ENCODE peak calls at places on chromosomes 3 and 15, in seven cellular contexts. D is GM23338; R is CD4-positive, CD25-positive, alpha-beta regulatory T cell; V is endodermal cell; C is psoas muscle; H is cardiac muscle cell; A is tibial artery. O is an unnamed sample. For H3K4me1, the result is how much of the 10 kb centered on the place peaks cover.

GRCh38 chr3:141373768-141374526 is 5.6 kb downstream of the ZBTB38 start:
- DNase-seq in R (no peak), V (peak), A (no peak), C (no peak), D (peak), H (no peak), O (no peak)

GRCh38 chr3:46276497-46277099 is 34.3 kb downstream of the CCR3 start:
- DNase-seq in H (peak), R (peak), V (peak), A (no peak), C (peak), D (peak), O (peak)

GRCh38 chr15:60212536-60212935 is 185.2 kb downstream of the ANXA2 start:
- DNase-seq in A (no peak), D (peak), C (no peak), R (no peak), V (peak), H (no peak), O (no peak)

GRCh38 chr15:62739507-62739906 is 303.0 kb upstream of the TPM1 start:
- DNase-seq in H (no peak), R (no peak), C (no peak), A (no peak), V (no peak), D (no peak), O (no peak)

GRCh38 chr15:56917652-56918045 is 795 bp upstream of the TCF12 start:
- DNase-seq in C (peak), D (no peak), A (peak), V (no peak), H (peak), R (no peak), O (no peak)

GRCh38 chr3:122918576-122919290 is 108.8 kb downstream of the SEMA5B start:
- DNase-seq in D (no peak), A (no peak), H (peak), C (no peak), V (peak), R (no peak), O (no peak)

GRCh38 chr15:84079885-84080777 is 155.4 kb upstream of the GOLGA6L4 start:
- DNase-seq in H (peak), R (peak), V (peak), A (no peak), C (peak), D (peak), O (peak)

GRCh38 chr15:83289160-83289559 is 4.7 kb upstream of the BNC1 start:
- DNase-seq in H (no peak), D (no peak), A (no peak), V (no peak), R (no peak), C (no peak), O (no peak)

GRCh38 chr3:183802989-183803388 is 22.4 kb downstream of the MAP6D1 start:
- DNase-seq in A (no peak), D (no peak), H (no peak), R (no peak), V (no peak), C (no peak), O (no peak)

GRCh38 chr15:48647963-48648362 is 2.5 kb upstream of the FBN1 start:
- DNase-seq in R (no peak), D (peak), C (no peak), V (peak), A (no peak), H (peak), O (no peak)

GRCh38 chr15:71806452-71806931 is 3.9 kb upstream of the NR2E3 start:
- DNase-seq in V (peak), H (peak), D (peak), R (no peak), A (no peak), C (no peak), O (no peak)

GRCh38 chr15:84794148-84794547 is 23.0 kb upstream of the ALPK3 start:
- DNase-seq in H (no peak), A (no peak), V (no peak), C (no peak), R (no peak), D (no peak), O (no peak)

GRCh38 chr15:91649922-91650321 is 203.6 kb upstream of the SLCO3A1 start:
- DNase-seq in R (no peak), V (no peak), H (no peak), A (no peak), C (no peak), D (no peak), O (no peak)

GRCh38 chr3:126999383-126999782 is 16.5 kb downstream of the PLXNA1 start:
- DNase-seq in V (no peak), C (no peak), D (no peak), H (no peak), R (no peak), A (no peak), O (no peak)

GRCh38 chr3:46942481-46943236 is 33.9 kb downstream of the CCDC12 start:
- DNase-seq in C (no peak), D (no peak), V (no peak), H (no peak), R (no peak), A (peak), O (no peak)

GRCh38 chr3:65563844-65564243 is 474.9 kb downstream of the MAGI1 start:
- DNase-seq in R (no peak), A (no peak), D (no peak), H (no peak), V (no peak), C (no peak), O (no peak)

GRCh38 chr3:46989146-46989810 is 9.8 kb downstream of the NBEAL2 start:
- DNase-seq in V (peak), C (peak), R (no peak), A (no peak), H (no peak), D (peak), O (no peak)

GRCh38 chr3:43861635-43862034 is 170.9 kb downstream of the ABHD5 start:
- DNase-seq in D (no peak), C (no peak), R (no peak), H (no peak), A (no peak), V (peak), O (no peak)

GRCh38 chr15:48650931-48651330 is 5.4 kb upstream of the FBN1 start:
- DNase-seq in C (no peak), H (no peak), V (no peak), R (no peak), D (no peak), A (no peak), O (no peak)

GRCh38 chr3:61841111-61841845 is 279.9 kb downstream of the PTPRG start:
- DNase-seq in H (no peak), R (no peak), V (no peak), C (no peak), A (no peak), D (no peak), O (no peak)

GRCh38 chr3:58404396-58404795 is 29.2 kb downstream of the PDHB start:
- DNase-seq in D (no peak), H (no peak), C (no peak), V (no peak), R (no peak), A (no peak), O (no peak)

GRCh38 chr3:72887723-72888545 is at the start of gene GXYLT2:
- DNase-seq in C (peak), A (peak), R (peak), D (peak), V (peak), H (peak), O (peak)

GRCh38 chr15:85600001-85600400 is 194.7 kb downstream of the KLHL25 start:
- DNase-seq in D (no peak), V (no peak), C (no peak), H (no peak), R (no peak), A (no peak), O (no peak)

GRCh38 chr15:96064351-96064756 is 266.1 kb upstream of the NR2F2 start:
- DNase-seq in A (no peak), R (no peak), V (no peak), C (no peak), D (peak), H (no peak), O (no peak)

GRCh38 chr15:74384566-74385441 is 17.4 kb upstream of the CYP11A1 start:
- DNase-seq in H (no peak), R (peak), A (no peak), C (peak), D (no peak), V (no peak), O (peak)

GRCh38 chr3:123618768-123619484 is 34.1 kb upstream of the HACD2 start:
- DNase-seq in C (peak), D (no peak), A (peak), H (peak), R (no peak), V (no peak), O (no peak)

GRCh38 chr3:109337393-109337792 is at the start of gene DPPA4:
- DNase-seq in A (no peak), R (no peak), C (no peak), D (peak), V (peak), H (no peak), O (no peak)

GRCh38 chr15:48861813-48862431 is 16.0 kb upstream of the EID1 start:
- DNase-seq in H (peak), A (no peak), C (no peak), D (peak), R (peak), V (no peak), O (peak)

GRCh38 chr3:17891139-17891850 is 148.9 kb upstream of the TBC1D5 start:
- DNase-seq in C (no peak), V (no peak), H (no peak), A (no peak), R (no peak), D (no peak), O (no peak)

GRCh38 chr3:42118762-42119361 is 27.7 kb downstream of the TRAK1 start:
- DNase-seq in H (peak), D (peak), V (peak), C (peak), A (peak), R (no peak), O (no peak)

GRCh38 chr15:77627581-77627980 is 5.1 kb downstream of the LINGO1 start:
- DNase-seq in C (no peak), A (no peak), R (no peak), V (no peak), D (peak), H (no peak), O (no peak)

GRCh38 chr3:108488631-108489030 is 21.8 kb downstream of the MYH15 start:
- DNase-seq in V (no peak), A (no peak), R (no peak), H (no peak), D (no peak), C (no peak), O (no peak)

GRCh38 chr3:171842864-171843511 is at the start of gene TMEM212:
- DNase-seq in H (no peak), V (no peak), A (no peak), C (no peak), R (no peak), D (peak), O (no peak)

DNA sequence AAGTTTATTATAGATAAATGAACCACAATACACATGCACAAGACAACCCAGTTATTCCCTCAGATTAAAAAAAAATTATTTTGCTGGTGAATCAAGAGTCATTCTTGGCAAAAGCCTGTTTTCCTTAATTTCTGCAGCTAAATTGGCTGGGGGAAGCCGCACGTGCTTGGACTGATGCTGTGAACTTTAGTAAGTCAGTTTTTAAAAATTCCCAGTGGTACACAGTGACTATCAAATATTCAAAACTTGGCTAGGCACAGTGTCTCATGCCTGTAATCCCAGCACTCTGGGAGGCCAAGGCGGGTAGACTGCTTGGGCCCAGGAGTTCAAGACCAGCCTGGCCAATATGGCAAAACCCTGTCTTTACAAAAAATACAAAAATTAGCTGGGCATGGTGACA is 23.9 kb downstream of the EHD4 start:
- DNase-seq in A (peak), R (no peak), V (peak), C (peak), D (no peak), H (no peak), O (no peak)
- H3K4me1 ChIP-seq in A (half or more), R (under half), V (under half), C (under half), D (under half), H (under half), O (under half)

GRCh38 chr3:170003881-170004356 is 33.9 kb upstream of the GPR160 start:
- DNase-seq in D (no peak), H (no peak), V (no peak), C (no peak), A (no peak), R (no peak), O (no peak)

GRCh38 chr3:170002231-170002630 is 35.6 kb upstream of the GPR160 start:
- DNase-seq in H (no peak), V (no peak), R (no peak), D (no peak), A (no peak), C (no peak), O (no peak)

GRCh38 chr3:170010498-170010897 is 27.3 kb upstream of the GPR160 start:
- DNase-seq in H (no peak), C (no peak), D (no peak), R (no peak), A (no peak), V (no peak), O (no peak)

GRCh38 chr3:170002829-170003228 is 35.0 kb upstream of the GPR160 start:
- DNase-seq in V (no peak), D (no peak), R (no peak), A (no peak), C (no peak), H (no peak), O (no peak)

GRCh38 chr3:170007031-170007663 is 30.6 kb upstream of the GPR160 start:
- DNase-seq in D (no peak), R (peak), A (no peak), H (no peak), C (no peak), V (no peak), O (peak)
- H3K4me3 ChIP-seq in D (no peak), R (no peak), A (no peak), H (no peak), C (no peak), V (no peak), O (no peak)

DNA sequence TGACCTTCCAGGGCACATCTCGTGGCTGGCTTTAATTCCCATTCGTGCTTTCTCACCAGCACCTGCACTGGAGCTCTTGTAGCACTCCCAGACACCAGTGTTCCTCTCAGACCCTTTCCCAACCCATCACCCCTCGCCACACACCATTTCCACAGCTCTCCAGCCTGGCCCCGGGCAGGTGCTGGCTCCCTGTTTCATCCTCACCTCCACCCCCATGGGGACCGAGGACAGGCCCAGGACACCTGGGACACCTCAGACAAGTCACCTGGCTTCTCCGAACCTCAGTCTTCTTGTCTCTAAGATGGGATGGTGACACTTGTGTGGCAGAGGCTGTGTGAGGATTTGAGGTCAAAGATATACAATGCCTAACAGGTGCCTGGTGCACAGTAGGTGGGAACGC is 27.4 kb upstream of the GP9 start:
- DNase-seq in C (no peak), R (no peak), V (no peak), A (peak), H (no peak), D (no peak), O (no peak)
- H3K4me1 ChIP-seq in C (under half), R (under half), V (under half), A (under half), H (under half), D (under half), O (under half)

DNA sequence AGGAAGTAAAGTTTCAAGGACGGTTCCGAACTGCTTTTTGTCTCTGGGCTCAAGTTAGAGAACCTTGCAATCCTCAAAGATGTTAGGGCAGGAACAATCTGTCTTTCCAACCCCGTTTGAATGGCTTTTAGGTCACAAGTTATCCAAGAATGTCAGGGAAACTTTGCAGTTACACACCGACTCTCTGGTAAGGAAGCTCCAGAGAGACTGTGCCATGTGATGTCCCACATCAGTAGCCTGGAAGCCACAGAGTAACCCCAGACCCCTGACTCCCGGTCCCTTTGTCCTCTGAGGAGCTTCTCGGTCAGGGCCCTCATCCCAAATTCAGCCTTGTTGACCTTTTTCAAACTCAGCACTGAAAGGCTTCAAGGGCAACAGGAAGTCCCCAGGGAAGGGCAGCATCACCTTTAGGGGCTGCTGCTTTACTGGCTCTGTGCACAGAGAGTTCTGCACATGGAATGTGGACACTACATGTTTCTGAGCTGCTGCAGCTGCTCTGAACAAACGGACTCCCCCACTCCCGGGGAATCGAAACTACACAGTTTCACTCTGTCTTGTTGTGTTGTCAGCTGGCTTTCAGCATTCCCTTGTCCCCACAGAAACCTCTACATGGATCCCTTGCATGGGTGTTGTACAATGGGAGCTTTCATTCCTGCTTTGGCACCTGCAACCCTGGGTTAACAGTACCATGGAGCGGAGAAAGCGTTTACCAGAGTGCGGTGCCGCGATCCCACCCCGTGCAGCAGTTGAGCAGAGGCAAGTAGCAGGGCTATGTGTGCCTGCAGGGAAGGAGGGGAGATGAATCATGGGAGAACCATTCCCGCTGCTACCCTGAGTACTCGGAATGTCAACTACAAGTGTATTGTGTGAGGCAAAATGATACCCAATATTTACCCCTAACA is 408.2 kb upstream of the THBS1 start:
- DNase-seq in A (no peak), H (peak), D (no peak), V (no peak), C (no peak), R (no peak), O (no peak)
- H3K4me3 ChIP-seq in A (no peak), H (no peak), D (no peak), V (no peak), C (no peak), R (no peak), O (no peak)

GRCh38 chr3:148084931-148085330 is 612.8 kb upstream of the AGTR1 start:
- DNase-seq in V (no peak), R (peak), C (no peak), A (no peak), H (no peak), D (no peak), O (no peak)
- H3K4me1 ChIP-seq in V (under half), R (under half), C (under half), A (under half), H (under half), D (under half), O (under half)

DNA sequence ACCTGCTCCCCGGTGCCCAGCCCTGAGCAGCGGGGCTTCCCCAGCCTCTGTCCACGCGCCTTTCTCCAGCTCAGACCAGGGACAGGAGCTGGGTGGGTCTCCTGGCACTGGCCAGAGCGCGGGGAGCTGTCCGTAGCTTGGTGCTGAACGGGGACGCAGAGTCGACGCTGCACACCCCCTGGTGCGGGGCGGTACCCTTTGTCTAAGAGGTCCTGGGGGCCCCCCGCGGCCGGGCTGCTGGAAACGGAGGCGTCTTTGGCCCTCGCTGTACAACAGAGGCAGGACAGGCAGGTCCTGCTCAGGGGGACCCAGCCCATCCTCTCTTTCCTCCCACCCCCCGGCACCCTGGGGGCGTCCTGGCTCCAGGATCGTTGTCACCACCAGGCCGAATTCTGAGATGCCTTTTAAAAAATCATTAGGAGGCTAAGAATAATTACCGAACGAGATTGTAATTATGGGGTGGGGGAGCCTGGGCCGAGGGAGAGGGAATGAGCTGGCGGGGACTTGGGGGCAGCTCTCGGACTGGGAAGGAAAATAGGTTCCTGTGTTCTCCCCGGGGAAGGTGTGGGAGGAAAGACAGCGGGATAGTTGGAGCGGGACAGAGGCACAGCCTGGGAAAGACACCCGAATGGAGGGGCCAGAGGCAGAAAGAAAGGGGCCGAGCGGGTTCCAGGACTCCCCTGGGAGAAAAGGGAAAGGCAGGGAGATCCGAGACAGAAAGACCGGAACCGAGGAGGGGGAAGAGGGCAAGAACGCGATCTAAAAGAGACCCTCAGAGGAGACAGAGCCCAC is 4.1 kb upstream of the SKOR1 start:
- DNase-seq in D (peak), V (peak), R (peak), A (no peak), C (peak), H (peak), O (no peak)
- H3K4me3 ChIP-seq in D (peak), V (no peak), R (no peak), A (no peak), C (no peak), H (no peak), O (no peak)

GRCh38 chr3:30632065-30632464 is 25.7 kb downstream of the TGFBR2 start:
- DNase-seq in H (no peak), A (no peak), D (no peak), V (no peak), C (no peak), R (no peak), O (no peak)
- H3K4me1 ChIP-seq in H (under half), A (half or more), D (under half), V (under half), C (half or more), R (half or more), O (half or more)